ENCODE peak calls at places on chromosomes 7 and 10, in ten cellular contexts. One of them, this sample, is unnamed.

GRCh38 chr7:15498465-15498864 is 63.4 kb downstream of the AGMO start:
- DNase-seq in GM12878: no peak
- DNase-seq in neuronal stem cell: no peak
- DNase-seq in adipocyte: no peak
- DNase-seq in WERI-Rb-1: no peak
- DNase-seq in breast epithelium: no peak
- DNase-seq in left lung: no peak
- DNase-seq in suprapubic skin: no peak
- DNase-seq in spleen: no peak
- DNase-seq in hepatocyte: no peak
- DNase-seq in this sample: no peak

GRCh38 chr7:69844264-69844868 is 246.1 kb downstream of the AUTS2 start:
- DNase-seq in GM12878: no peak
- DNase-seq in neuronal stem cell: no peak
- DNase-seq in adipocyte: no peak
- DNase-seq in WERI-Rb-1: no peak
- DNase-seq in breast epithelium: no peak
- DNase-seq in left lung: no peak
- DNase-seq in suprapubic skin: no peak
- DNase-seq in spleen: no peak
- DNase-seq in hepatocyte: no peak
- DNase-seq in this sample: no peak

GRCh38 chr10:79468015-79468560 is 22.7 kb upstream of the ZCCHC24 start:
- DNase-seq in GM12878: no peak
- DNase-seq in neuronal stem cell: no peak
- DNase-seq in adipocyte: no peak
- DNase-seq in WERI-Rb-1: no peak
- DNase-seq in breast epithelium: no peak
- DNase-seq in left lung: no peak
- DNase-seq in suprapubic skin: no peak
- DNase-seq in spleen: no peak
- DNase-seq in hepatocyte: no peak
- DNase-seq in this sample: no peak

GRCh38 chr7:3955751-3956696 is 655.0 kb downstream of the SDK1 start:
- DNase-seq in GM12878: peak; percentile 19
- DNase-seq in neuronal stem cell: no peak
- DNase-seq in adipocyte: peak; percentile 64
- DNase-seq in WERI-Rb-1: no peak
- DNase-seq in breast epithelium: no peak
- DNase-seq in left lung: no peak
- DNase-seq in suprapubic skin: no peak
- DNase-seq in spleen: no peak
- DNase-seq in hepatocyte: peak; percentile 37
- DNase-seq in this sample: peak; percentile 43

GRCh38 chr10:103576862-103577261 is 83.4 kb downstream of the NEURL1 start:
- DNase-seq in GM12878: no peak
- DNase-seq in neuronal stem cell: no peak
- DNase-seq in adipocyte: no peak
- DNase-seq in WERI-Rb-1: no peak
- DNase-seq in breast epithelium: no peak
- DNase-seq in left lung: no peak
- DNase-seq in suprapubic skin: no peak
- DNase-seq in spleen: no peak
- DNase-seq in hepatocyte: no peak
- DNase-seq in this sample: no peak

GRCh38 chr7:44097064-44097932 is 6.8 kb upstream of the AEBP1 start:
- DNase-seq in GM12878: peak; percentile 15
- DNase-seq in neuronal stem cell: no peak
- DNase-seq in adipocyte: no peak
- DNase-seq in WERI-Rb-1: no peak
- DNase-seq in breast epithelium: no peak
- DNase-seq in left lung: no peak
- DNase-seq in suprapubic skin: no peak
- DNase-seq in spleen: peak; percentile 82
- DNase-seq in hepatocyte: no peak
- DNase-seq in this sample: no peak

GRCh38 chr7:47669178-47669878 is 87.4 kb upstream of the TNS3 start:
- DNase-seq in GM12878: peak; percentile 90
- DNase-seq in neuronal stem cell: no peak
- DNase-seq in adipocyte: peak; percentile 85
- DNase-seq in WERI-Rb-1: no peak
- DNase-seq in breast epithelium: peak; percentile 85
- DNase-seq in left lung: peak; percentile 92
- DNase-seq in suprapubic skin: peak; percentile 90
- DNase-seq in spleen: peak; percentile 90
- DNase-seq in hepatocyte: peak; percentile 77
- DNase-seq in this sample: no peak

GRCh38 chr7:29763266-29763665 is 43.0 kb upstream of the WIPF3 start:
- DNase-seq in GM12878: no peak
- DNase-seq in neuronal stem cell: no peak
- DNase-seq in adipocyte: no peak
- DNase-seq in WERI-Rb-1: no peak
- DNase-seq in breast epithelium: no peak
- DNase-seq in left lung: no peak
- DNase-seq in suprapubic skin: no peak
- DNase-seq in spleen: no peak
- DNase-seq in hepatocyte: no peak
- DNase-seq in this sample: no peak

DNA sequence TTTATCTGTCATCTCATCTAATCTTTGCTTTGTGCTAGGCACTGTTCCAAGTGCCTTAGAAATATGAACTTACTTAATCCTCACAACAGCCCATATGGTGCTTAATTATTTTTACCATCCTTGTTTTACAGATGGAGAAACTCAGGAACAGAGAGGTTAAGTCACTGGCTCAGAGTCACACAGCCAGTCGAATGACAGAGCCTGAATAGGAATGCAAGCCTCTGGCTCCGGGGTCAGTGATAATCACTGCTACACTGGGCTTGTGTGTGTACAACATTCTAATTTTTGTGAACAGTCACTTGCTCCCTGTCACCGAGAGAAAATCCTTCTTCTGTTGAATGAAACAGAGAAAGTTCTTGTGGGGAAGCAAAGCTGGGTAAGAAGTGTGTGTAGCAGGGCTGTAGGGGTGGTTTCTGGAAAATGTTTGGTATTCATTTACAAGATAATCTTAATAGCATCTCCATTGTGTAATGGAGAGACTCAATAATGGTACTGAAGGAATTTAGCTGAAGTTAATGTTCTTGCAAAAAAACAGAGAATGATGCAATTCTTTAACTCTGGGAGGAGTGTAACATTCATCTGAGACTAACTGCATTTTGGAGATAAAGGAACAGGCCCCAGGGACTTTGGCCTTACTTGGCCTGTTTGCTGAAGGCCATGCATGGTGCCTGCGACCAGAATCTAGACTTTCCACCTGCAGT is 290.6 kb downstream of the FRMD4A start:
- DNase-seq in GM12878: no peak
- DNase-seq in neuronal stem cell: no peak
- DNase-seq in adipocyte: peak; percentile 90
- DNase-seq in WERI-Rb-1: no peak
- DNase-seq in breast epithelium: no peak
- DNase-seq in left lung: no peak
- DNase-seq in suprapubic skin: no peak
- DNase-seq in spleen: no peak
- DNase-seq in hepatocyte: no peak
- DNase-seq in this sample: no peak
- H3K27me3 ChIP-seq in GM12878: no peaks in the 10 kb centered on the region
- H3K27me3 ChIP-seq in neuronal stem cell: no peaks in the 10 kb centered on the region
- H3K27me3 ChIP-seq in adipocyte: no peaks in the 10 kb centered on the region
- H3K27me3 ChIP-seq in WERI-Rb-1: no peaks in the 10 kb centered on the region
- H3K27me3 ChIP-seq in breast epithelium: no peaks in the 10 kb centered on the region
- H3K27me3 ChIP-seq in left lung: no peaks in the 10 kb centered on the region
- H3K27me3 ChIP-seq in suprapubic skin: no peaks in the 10 kb centered on the region
- H3K27me3 ChIP-seq in spleen: no peaks in the 10 kb centered on the region
- H3K27me3 ChIP-seq in hepatocyte: no peaks in the 10 kb centered on the region
- H3K27me3 ChIP-seq in this sample: no peaks in the 10 kb centered on the region

GRCh38 chr7:97016392-97017196 is 8.0 kb downstream of the DLX5 start:
- DNase-seq in GM12878: no peak
- DNase-seq in neuronal stem cell: peak; percentile 66
- DNase-seq in adipocyte: peak; percentile 59
- DNase-seq in WERI-Rb-1: peak; percentile 89
- DNase-seq in breast epithelium: no peak
- DNase-seq in left lung: no peak
- DNase-seq in suprapubic skin: no peak
- DNase-seq in spleen: no peak
- DNase-seq in hepatocyte: peak; percentile 61
- DNase-seq in this sample: no peak

GRCh38 chr7:97019710-97020109 is 4.9 kb downstream of the DLX5 start:
- DNase-seq in GM12878: no peak
- DNase-seq in neuronal stem cell: peak; percentile 8
- DNase-seq in adipocyte: no peak
- DNase-seq in WERI-Rb-1: no peak
- DNase-seq in breast epithelium: no peak
- DNase-seq in left lung: no peak
- DNase-seq in suprapubic skin: no peak
- DNase-seq in spleen: no peak
- DNase-seq in hepatocyte: no peak
- DNase-seq in this sample: no peak

GRCh38 chr7:97017197-97018125 is 7.2 kb downstream of the DLX5 start:
- DNase-seq in GM12878: no peak
- DNase-seq in neuronal stem cell: peak; percentile 8
- DNase-seq in adipocyte: peak; percentile 17
- DNase-seq in WERI-Rb-1: no peak
- DNase-seq in breast epithelium: no peak
- DNase-seq in left lung: no peak
- DNase-seq in suprapubic skin: no peak
- DNase-seq in spleen: no peak
- DNase-seq in hepatocyte: no peak
- DNase-seq in this sample: no peak

GRCh38 chr7:97018775-97019535 is 5.7 kb downstream of the DLX5 start:
- DNase-seq in GM12878: no peak
- DNase-seq in neuronal stem cell: peak; percentile 27
- DNase-seq in adipocyte: no peak
- DNase-seq in WERI-Rb-1: no peak
- DNase-seq in breast epithelium: no peak
- DNase-seq in left lung: no peak
- DNase-seq in suprapubic skin: no peak
- DNase-seq in spleen: no peak
- DNase-seq in hepatocyte: no peak
- DNase-seq in this sample: no peak

DNA sequence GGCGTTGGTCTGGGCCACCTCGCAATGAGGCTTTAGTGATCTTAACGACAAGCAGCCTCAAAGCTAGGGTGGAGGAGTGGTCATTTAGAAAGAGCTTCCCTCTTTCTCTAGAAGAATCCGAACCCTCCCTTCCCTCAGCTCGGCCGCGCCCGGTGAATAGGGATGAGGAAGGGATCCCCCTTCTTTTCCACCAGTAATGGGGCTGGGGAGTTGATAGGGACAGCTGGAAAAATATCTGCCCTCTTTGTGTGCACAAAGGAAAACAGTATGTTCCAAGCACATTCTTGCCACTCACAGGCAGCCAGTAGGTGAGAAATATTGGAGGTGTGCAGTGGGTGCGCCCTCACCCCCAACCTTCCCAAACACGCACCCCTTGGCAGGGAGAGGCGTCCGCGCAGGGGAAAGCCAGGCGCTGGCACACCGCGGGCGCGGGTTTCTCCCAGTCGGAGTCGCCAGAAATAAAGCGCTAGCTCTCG is 6.5 kb downstream of the DLX5 start:
- DNase-seq in GM12878: no peak
- DNase-seq in neuronal stem cell: peak; percentile 29
- DNase-seq in adipocyte: no peak
- DNase-seq in WERI-Rb-1: no peak
- DNase-seq in breast epithelium: no peak
- DNase-seq in left lung: no peak
- DNase-seq in suprapubic skin: no peak
- DNase-seq in spleen: no peak
- DNase-seq in hepatocyte: no peak
- DNase-seq in this sample: no peak
- H3K27me3 ChIP-seq in GM12878: peaks cover 27% of the 10 kb centered on the region
- H3K27me3 ChIP-seq in neuronal stem cell: peaks cover 98% of the 10 kb centered on the region
- H3K27me3 ChIP-seq in adipocyte: peaks cover 89% of the 10 kb centered on the region
- H3K27me3 ChIP-seq in WERI-Rb-1: no peaks in the 10 kb centered on the region
- H3K27me3 ChIP-seq in breast epithelium: no peaks in the 10 kb centered on the region
- H3K27me3 ChIP-seq in left lung: peaks cover 100% of the 10 kb centered on the region
- H3K27me3 ChIP-seq in suprapubic skin: peaks cover 100% of the 10 kb centered on the region
- H3K27me3 ChIP-seq in spleen: peaks cover 95% of the 10 kb centered on the region
- H3K27me3 ChIP-seq in hepatocyte: peaks cover 97% of the 10 kb centered on the region
- H3K27me3 ChIP-seq in this sample: peaks cover 95% of the 10 kb centered on the region

GRCh38 chr10:61775111-61775510 is 112.4 kb downstream of the CABCOCO1 start:
- DNase-seq in GM12878: no peak
- DNase-seq in neuronal stem cell: no peak
- DNase-seq in adipocyte: no peak
- DNase-seq in WERI-Rb-1: no peak
- DNase-seq in breast epithelium: no peak
- DNase-seq in left lung: no peak
- DNase-seq in suprapubic skin: no peak
- DNase-seq in spleen: no peak
- DNase-seq in hepatocyte: no peak
- DNase-seq in this sample: no peak

GRCh38 chr10:61778137-61778536 is 115.4 kb downstream of the CABCOCO1 start:
- DNase-seq in GM12878: no peak
- DNase-seq in neuronal stem cell: no peak
- DNase-seq in adipocyte: no peak
- DNase-seq in WERI-Rb-1: no peak
- DNase-seq in breast epithelium: no peak
- DNase-seq in left lung: no peak
- DNase-seq in suprapubic skin: no peak
- DNase-seq in spleen: no peak
- DNase-seq in hepatocyte: no peak
- DNase-seq in this sample: no peak

GRCh38 chr10:61779276-61779675 is 116.5 kb downstream of the CABCOCO1 start:
- DNase-seq in GM12878: no peak
- DNase-seq in neuronal stem cell: no peak
- DNase-seq in adipocyte: no peak
- DNase-seq in WERI-Rb-1: no peak
- DNase-seq in breast epithelium: no peak
- DNase-seq in left lung: no peak
- DNase-seq in suprapubic skin: no peak
- DNase-seq in spleen: no peak
- DNase-seq in hepatocyte: no peak
- DNase-seq in this sample: no peak

GRCh38 chr10:61776615-61777266 is 114.0 kb downstream of the CABCOCO1 start:
- DNase-seq in GM12878: no peak
- DNase-seq in neuronal stem cell: no peak
- DNase-seq in adipocyte: no peak
- DNase-seq in WERI-Rb-1: no peak
- DNase-seq in breast epithelium: no peak
- DNase-seq in left lung: no peak
- DNase-seq in suprapubic skin: no peak
- DNase-seq in spleen: no peak
- DNase-seq in hepatocyte: no peak
- DNase-seq in this sample: no peak

GRCh38 chr10:61774031-61774430 is 111.3 kb downstream of the CABCOCO1 start:
- DNase-seq in GM12878: no peak
- DNase-seq in neuronal stem cell: no peak
- DNase-seq in adipocyte: no peak
- DNase-seq in WERI-Rb-1: no peak
- DNase-seq in breast epithelium: no peak
- DNase-seq in left lung: no peak
- DNase-seq in suprapubic skin: no peak
- DNase-seq in spleen: no peak
- DNase-seq in hepatocyte: no peak
- DNase-seq in this sample: no peak
- H3K27me3 ChIP-seq in GM12878: no peaks in the 10 kb centered on the region
- H3K27me3 ChIP-seq in neuronal stem cell: no peaks in the 10 kb centered on the region
- H3K27me3 ChIP-seq in adipocyte: no peaks in the 10 kb centered on the region
- H3K27me3 ChIP-seq in WERI-Rb-1: no peaks in the 10 kb centered on the region
- H3K27me3 ChIP-seq in breast epithelium: no peaks in the 10 kb centered on the region
- H3K27me3 ChIP-seq in left lung: no peaks in the 10 kb centered on the region
- H3K27me3 ChIP-seq in suprapubic skin: no peaks in the 10 kb centered on the region
- H3K27me3 ChIP-seq in spleen: no peaks in the 10 kb centered on the region
- H3K27me3 ChIP-seq in hepatocyte: no peaks in the 10 kb centered on the region
- H3K27me3 ChIP-seq in this sample: no peaks in the 10 kb centered on the region

DNA sequence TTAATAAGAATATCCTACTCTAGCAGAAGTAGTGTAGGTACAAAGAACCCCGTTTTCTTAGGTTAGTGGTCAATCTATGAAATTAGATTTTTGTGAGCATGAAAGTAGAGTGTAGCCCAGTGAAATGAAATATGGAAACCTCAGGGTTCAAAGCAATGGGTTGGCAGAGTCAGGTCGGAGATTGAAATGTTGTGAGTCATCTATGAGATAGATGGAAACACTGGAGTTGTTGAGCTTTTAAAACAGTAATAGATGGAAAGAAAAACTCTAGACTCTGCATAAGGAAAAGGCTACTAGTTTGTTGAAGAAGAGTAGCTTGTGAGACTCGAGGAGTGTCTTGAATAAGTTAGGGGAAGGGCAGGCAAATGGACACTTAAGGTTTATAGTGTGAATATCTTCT is 251.9 kb downstream of the EXOC4 start:
- DNase-seq in GM12878: no peak
- DNase-seq in neuronal stem cell: no peak
- DNase-seq in adipocyte: no peak
- DNase-seq in WERI-Rb-1: no peak
- DNase-seq in breast epithelium: no peak
- DNase-seq in left lung: no peak
- DNase-seq in suprapubic skin: no peak
- DNase-seq in spleen: no peak
- DNase-seq in hepatocyte: no peak
- DNase-seq in this sample: no peak
- H3K27me3 ChIP-seq in GM12878: no peaks in the 10 kb centered on the region
- H3K27me3 ChIP-seq in neuronal stem cell: no peaks in the 10 kb centered on the region
- H3K27me3 ChIP-seq in adipocyte: no peaks in the 10 kb centered on the region
- H3K27me3 ChIP-seq in WERI-Rb-1: no peaks in the 10 kb centered on the region
- H3K27me3 ChIP-seq in breast epithelium: no peaks in the 10 kb centered on the region
- H3K27me3 ChIP-seq in left lung: no peaks in the 10 kb centered on the region
- H3K27me3 ChIP-seq in suprapubic skin: no peaks in the 10 kb centered on the region
- H3K27me3 ChIP-seq in spleen: no peaks in the 10 kb centered on the region
- H3K27me3 ChIP-seq in hepatocyte: no peaks in the 10 kb centered on the region
- H3K27me3 ChIP-seq in this sample: no peaks in the 10 kb centered on the region